ENCODE peak calls at places on chromosomes 5 and 9, in eight cellular contexts. One of them, this sample, is unnamed.

GRCh38 chr5:61942462-61943049 is 363.4 kb upstream of the KIF2A start:
- DNase-seq in H9: no peak
- DNase-seq in nephron progenitor cell: no peak
- DNase-seq in MM.1S: no peak
- DNase-seq in choroid plexus epithelial cell: no peak
- DNase-seq in fibroblast of pulmonary artery: no peak
- DNase-seq in mesothelial cell of epicardium: no peak
- DNase-seq in WERI-Rb-1: no peak
- DNase-seq in this sample: no peak

GRCh38 chr5:181223729-181224389 is 778 bp downstream of the TRIM41 start:
- DNase-seq in fibroblast of pulmonary artery: no peak
- DNase-seq in MM.1S: no peak
- DNase-seq in WERI-Rb-1: peak
- DNase-seq in mesothelial cell of epicardium: peak
- DNase-seq in H9: peak
- DNase-seq in choroid plexus epithelial cell: peak
- DNase-seq in nephron progenitor cell: peak
- DNase-seq in this sample: no peak

GRCh38 chr5:128019391-128019790 is 64.2 kb upstream of the SLC12A2 start:
- DNase-seq in H9: no peak
- DNase-seq in fibroblast of pulmonary artery: no peak
- DNase-seq in nephron progenitor cell: no peak
- DNase-seq in choroid plexus epithelial cell: no peak
- DNase-seq in mesothelial cell of epicardium: no peak
- DNase-seq in MM.1S: no peak
- DNase-seq in WERI-Rb-1: no peak
- DNase-seq in this sample: no peak

GRCh38 chr9:34550016-34550680 is 27.4 kb upstream of the ENHO start:
- DNase-seq in H9: no peak
- DNase-seq in nephron progenitor cell: no peak
- DNase-seq in choroid plexus epithelial cell: no peak
- DNase-seq in mesothelial cell of epicardium: no peak
- DNase-seq in MM.1S: no peak
- DNase-seq in WERI-Rb-1: peak
- DNase-seq in fibroblast of pulmonary artery: no peak
- DNase-seq in this sample: no peak

GRCh38 chr9:84301851-84302250 is 38.7 kb downstream of the SLC28A3 start:
- DNase-seq in fibroblast of pulmonary artery: peak
- DNase-seq in mesothelial cell of epicardium: no peak
- DNase-seq in MM.1S: no peak
- DNase-seq in choroid plexus epithelial cell: peak
- DNase-seq in nephron progenitor cell: no peak
- DNase-seq in WERI-Rb-1: no peak
- DNase-seq in H9: no peak
- DNase-seq in this sample: no peak

GRCh38 chr9:133167769-133168168 is 4.1 kb upstream of the GBGT1 start:
- DNase-seq in WERI-Rb-1: no peak
- DNase-seq in choroid plexus epithelial cell: no peak
- DNase-seq in H9: no peak
- DNase-seq in nephron progenitor cell: no peak
- DNase-seq in MM.1S: no peak
- DNase-seq in fibroblast of pulmonary artery: no peak
- DNase-seq in mesothelial cell of epicardium: no peak
- DNase-seq in this sample: peak

GRCh38 chr5:98904786-98905185 is 24.0 kb downstream of the CHD1 start:
- DNase-seq in fibroblast of pulmonary artery: peak
- DNase-seq in H9: no peak
- DNase-seq in choroid plexus epithelial cell: peak
- DNase-seq in WERI-Rb-1: no peak
- DNase-seq in MM.1S: no peak
- DNase-seq in mesothelial cell of epicardium: no peak
- DNase-seq in nephron progenitor cell: no peak
- DNase-seq in this sample: no peak

GRCh38 chr9:112380771-112381181 is 868 bp downstream of the HSDL2 start:
- DNase-seq in choroid plexus epithelial cell: peak
- DNase-seq in MM.1S: no peak
- DNase-seq in H9: no peak
- DNase-seq in nephron progenitor cell: no peak
- DNase-seq in fibroblast of pulmonary artery: peak
- DNase-seq in WERI-Rb-1: no peak
- DNase-seq in mesothelial cell of epicardium: no peak
- DNase-seq in this sample: peak

GRCh38 chr5:156383510-156383909 is 56.5 kb downstream of the SGCD start:
- DNase-seq in mesothelial cell of epicardium: no peak
- DNase-seq in H9: no peak
- DNase-seq in fibroblast of pulmonary artery: peak
- DNase-seq in choroid plexus epithelial cell: peak
- DNase-seq in nephron progenitor cell: no peak
- DNase-seq in WERI-Rb-1: no peak
- DNase-seq in MM.1S: no peak
- DNase-seq in this sample: no peak

GRCh38 chr5:149616727-149617284 is 35.5 kb downstream of the ARHGEF37 start:
- DNase-seq in mesothelial cell of epicardium: no peak
- DNase-seq in nephron progenitor cell: no peak
- DNase-seq in WERI-Rb-1: no peak
- DNase-seq in choroid plexus epithelial cell: no peak
- DNase-seq in MM.1S: peak
- DNase-seq in fibroblast of pulmonary artery: no peak
- DNase-seq in H9: no peak
- DNase-seq in this sample: peak

GRCh38 chr9:93826209-93826608 is 128.9 kb downstream of the BARX1 start:
- DNase-seq in H9: peak
- DNase-seq in choroid plexus epithelial cell: no peak
- DNase-seq in WERI-Rb-1: peak
- DNase-seq in fibroblast of pulmonary artery: no peak
- DNase-seq in MM.1S: no peak
- DNase-seq in mesothelial cell of epicardium: no peak
- DNase-seq in nephron progenitor cell: no peak
- DNase-seq in this sample: peak

GRCh38 chr5:85814596-85814995 is 803.1 kb upstream of the COX7C start:
- DNase-seq in MM.1S: no peak
- DNase-seq in choroid plexus epithelial cell: no peak
- DNase-seq in fibroblast of pulmonary artery: no peak
- DNase-seq in nephron progenitor cell: no peak
- DNase-seq in mesothelial cell of epicardium: no peak
- DNase-seq in WERI-Rb-1: no peak
- DNase-seq in H9: peak
- DNase-seq in this sample: no peak

DNA sequence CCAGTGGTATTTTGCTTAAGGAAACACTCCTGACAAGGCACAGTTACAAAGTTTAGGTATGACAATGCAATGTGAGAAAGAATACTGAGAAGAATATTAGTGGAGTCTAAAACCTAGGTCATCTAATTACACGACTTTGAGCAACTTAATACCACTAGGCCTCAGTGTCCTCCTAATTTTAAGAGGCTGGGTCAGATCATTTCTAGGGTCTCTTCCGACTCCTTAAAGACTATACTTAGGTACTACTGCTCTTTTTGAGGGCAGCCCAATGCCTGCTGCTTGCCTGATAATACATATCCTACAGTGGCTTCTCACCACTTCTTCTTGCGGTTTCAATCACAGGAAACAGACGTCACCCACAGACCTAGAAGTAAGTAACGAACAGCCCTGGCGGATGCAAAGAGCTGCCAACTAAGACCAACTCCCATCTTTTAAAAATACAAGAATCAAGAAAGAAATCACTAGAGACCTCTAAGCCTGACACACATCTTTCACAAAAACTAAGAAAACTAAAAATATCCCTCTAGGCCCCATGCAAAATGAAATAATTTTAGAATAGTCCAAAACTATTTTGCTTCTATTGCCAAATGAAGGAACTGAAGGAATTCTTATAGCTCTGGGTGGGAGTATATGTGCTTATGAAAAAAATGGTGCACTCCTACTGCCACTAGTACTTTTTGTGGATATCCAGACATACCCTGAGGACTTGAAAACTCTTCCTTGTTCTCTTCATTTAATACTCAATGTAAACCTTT is 13.1 kb downstream of the DIAPH1 start:
- DNase-seq in H9: no peak
- DNase-seq in MM.1S: peak
- DNase-seq in WERI-Rb-1: no peak
- DNase-seq in nephron progenitor cell: no peak
- DNase-seq in choroid plexus epithelial cell: peak
- DNase-seq in mesothelial cell of epicardium: no peak
- DNase-seq in fibroblast of pulmonary artery: peak
- DNase-seq in this sample: peak
- TF ChIP-seq CTCF in H9: no peak
- TF ChIP-seq CTCF in MM.1S: no peak
- TF ChIP-seq CTCF in WERI-Rb-1: no peak
- TF ChIP-seq CTCF in nephron progenitor cell: no peak
- TF ChIP-seq CTCF in choroid plexus epithelial cell: no peak
- TF ChIP-seq CTCF in mesothelial cell of epicardium: no peak
- TF ChIP-seq CTCF in fibroblast of pulmonary artery: no peak
- TF ChIP-seq CTCF in this sample: no peak

GRCh38 chr9:14653511-14653910 is 39.7 kb downstream of the ZDHHC21 start:
- DNase-seq in MM.1S: no peak
- DNase-seq in fibroblast of pulmonary artery: no peak
- DNase-seq in choroid plexus epithelial cell: peak
- DNase-seq in H9: no peak
- DNase-seq in mesothelial cell of epicardium: no peak
- DNase-seq in nephron progenitor cell: no peak
- DNase-seq in WERI-Rb-1: no peak
- DNase-seq in this sample: no peak

GRCh38 chr9:14654932-14655331 is 38.3 kb downstream of the ZDHHC21 start:
- DNase-seq in H9: no peak
- DNase-seq in mesothelial cell of epicardium: no peak
- DNase-seq in fibroblast of pulmonary artery: peak
- DNase-seq in nephron progenitor cell: no peak
- DNase-seq in MM.1S: no peak
- DNase-seq in WERI-Rb-1: no peak
- DNase-seq in choroid plexus epithelial cell: peak
- DNase-seq in this sample: no peak

DNA sequence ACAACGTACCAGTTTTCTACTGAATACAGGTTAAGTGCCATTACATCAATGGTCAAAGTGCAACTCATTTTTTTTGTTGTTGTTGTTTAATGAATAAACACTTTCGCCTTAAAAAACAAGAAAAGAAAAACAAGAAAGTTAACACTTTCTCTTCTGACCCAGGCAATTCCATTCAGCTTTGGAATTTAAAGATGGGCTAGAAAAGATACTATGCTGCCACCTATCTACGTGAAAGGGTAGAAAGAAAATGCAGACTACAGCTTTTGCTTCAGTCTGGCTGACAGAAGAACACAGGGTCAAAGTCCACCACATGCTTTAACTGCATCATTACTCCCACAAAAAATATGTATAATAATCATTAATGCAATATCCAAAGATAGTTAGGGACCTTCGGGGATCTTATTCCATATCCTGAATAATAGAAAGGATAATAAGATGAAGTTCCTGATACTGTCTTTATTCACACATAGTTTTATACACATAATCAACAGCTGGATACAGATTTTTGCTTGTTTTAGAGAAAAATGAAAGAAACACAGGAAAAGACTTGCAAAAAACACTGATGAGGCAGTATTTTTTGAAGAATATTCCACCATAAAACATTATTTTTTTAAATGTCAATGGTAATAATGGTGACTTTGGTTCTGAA is 40.4 kb downstream of the ZDHHC21 start:
- DNase-seq in WERI-Rb-1: no peak
- DNase-seq in H9: no peak
- DNase-seq in MM.1S: no peak
- DNase-seq in mesothelial cell of epicardium: no peak
- DNase-seq in fibroblast of pulmonary artery: peak
- DNase-seq in nephron progenitor cell: no peak
- DNase-seq in choroid plexus epithelial cell: peak
- DNase-seq in this sample: no peak
- TF ChIP-seq CTCF in WERI-Rb-1: peak
- TF ChIP-seq CTCF in H9: peak
- TF ChIP-seq CTCF in MM.1S: peak
- TF ChIP-seq CTCF in mesothelial cell of epicardium: no peak
- TF ChIP-seq CTCF in fibroblast of pulmonary artery: peak
- TF ChIP-seq CTCF in nephron progenitor cell: peak
- TF ChIP-seq CTCF in choroid plexus epithelial cell: peak
- TF ChIP-seq CTCF in this sample: no peak

DNA sequence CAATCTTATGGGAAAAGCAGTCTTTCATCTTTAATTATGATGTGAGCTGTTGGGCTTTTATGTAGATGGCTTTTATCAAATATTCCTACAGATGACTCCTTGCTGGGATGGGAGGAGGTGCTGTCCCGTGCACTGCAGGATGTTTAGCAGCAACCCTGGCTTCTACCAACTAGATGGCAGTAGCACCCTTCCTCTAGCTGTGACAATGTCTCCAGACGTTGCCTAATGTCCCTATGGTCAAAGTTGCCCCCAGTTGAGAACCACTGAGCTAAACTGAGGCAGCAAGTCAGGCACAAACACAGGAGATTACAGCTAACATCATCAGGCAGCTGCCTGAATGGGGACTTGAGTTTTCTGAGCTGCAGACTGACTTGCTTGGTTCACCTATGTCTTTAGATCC is 401.9 kb upstream of the PDE4D start:
- DNase-seq in choroid plexus epithelial cell: peak
- DNase-seq in nephron progenitor cell: peak
- DNase-seq in mesothelial cell of epicardium: no peak
- DNase-seq in fibroblast of pulmonary artery: peak
- DNase-seq in H9: peak
- DNase-seq in MM.1S: peak
- DNase-seq in WERI-Rb-1: peak
- DNase-seq in this sample: peak
- TF ChIP-seq CTCF in choroid plexus epithelial cell: peak
- TF ChIP-seq CTCF in nephron progenitor cell: peak
- TF ChIP-seq CTCF in mesothelial cell of epicardium: no peak
- TF ChIP-seq CTCF in fibroblast of pulmonary artery: peak
- TF ChIP-seq CTCF in H9: peak
- TF ChIP-seq CTCF in MM.1S: peak
- TF ChIP-seq CTCF in WERI-Rb-1: peak
- TF ChIP-seq CTCF in this sample: peak

GRCh38 chr9:15552641-15553527 is at the start of gene CCDC171:
- DNase-seq in fibroblast of pulmonary artery: peak
- DNase-seq in MM.1S: peak
- DNase-seq in nephron progenitor cell: peak
- DNase-seq in choroid plexus epithelial cell: peak
- DNase-seq in WERI-Rb-1: peak
- DNase-seq in mesothelial cell of epicardium: peak
- DNase-seq in H9: peak
- DNase-seq in this sample: peak
- TF ChIP-seq CTCF in fibroblast of pulmonary artery: no peak
- TF ChIP-seq CTCF in MM.1S: no peak
- TF ChIP-seq CTCF in nephron progenitor cell: no peak
- TF ChIP-seq CTCF in choroid plexus epithelial cell: no peak
- TF ChIP-seq CTCF in WERI-Rb-1: no peak
- TF ChIP-seq CTCF in mesothelial cell of epicardium: no peak
- TF ChIP-seq CTCF in H9: peak
- TF ChIP-seq CTCF in this sample: no peak

GRCh38 chr5:1633605-1634336 is 110.0 kb upstream of the LPCAT1 start:
- DNase-seq in MM.1S: peak
- DNase-seq in WERI-Rb-1: peak
- DNase-seq in fibroblast of pulmonary artery: peak
- DNase-seq in nephron progenitor cell: peak
- DNase-seq in H9: peak
- DNase-seq in mesothelial cell of epicardium: no peak
- DNase-seq in choroid plexus epithelial cell: peak
- DNase-seq in this sample: peak
- TF ChIP-seq CTCF in MM.1S: no peak
- TF ChIP-seq CTCF in WERI-Rb-1: no peak
- TF ChIP-seq CTCF in fibroblast of pulmonary artery: no peak
- TF ChIP-seq CTCF in nephron progenitor cell: no peak
- TF ChIP-seq CTCF in H9: no peak
- TF ChIP-seq CTCF in mesothelial cell of epicardium: no peak
- TF ChIP-seq CTCF in choroid plexus epithelial cell: no peak
- TF ChIP-seq CTCF in this sample: no peak